ENCODE peak calls at places on chromosomes 11 and 22, in eight cellular contexts. K is progenitor cell of endocrine pancreas, U is tibial artery, P is nephron progenitor cell, L is cardiac muscle cell, S is astrocyte of the spinal cord, J is A549, V is uterus. X is an unnamed sample.

GRCh38 chr11:114447892-114448291 is 8.6 kb downstream of the REXO2 start:
- DNase-seq in J (no peak), S (peak), P (no peak), L (no peak), V (no peak), U (no peak), K (no peak), X (no peak)

GRCh38 chr11:60594998-60595637 is 79.9 kb downstream of the MS4A13 start:
- DNase-seq in K (no peak), J (no peak), L (peak), U (no peak), V (peak), P (no peak), S (no peak), X (no peak)

GRCh38 chr11:111878385-111878765 is 590 bp downstream of the FDXACB1 start:
- DNase-seq in L (no peak), K (no peak), P (no peak), S (no peak), J (peak), U (no peak), V (no peak), X (no peak)

GRCh38 chr11:123159146-123159857 is 35.7 kb downstream of the CLMP start:
- DNase-seq in S (no peak), L (no peak), J (no peak), U (no peak), K (no peak), V (no peak), P (no peak), X (no peak)

GRCh38 chr11:88507771-88508557 is 170.4 kb upstream of the CTSC start:
- DNase-seq in V (no peak), L (peak), S (no peak), J (no peak), K (no peak), P (no peak), U (no peak), X (no peak)

GRCh38 chr11:96072592-96072991 is 148.7 kb upstream of the MTMR2 start:
- DNase-seq in U (peak), J (no peak), V (no peak), S (no peak), L (no peak), P (no peak), K (no peak), X (no peak)

GRCh38 chr11:125327494-125328130 is 163.1 kb downstream of the PKNOX2 start:
- DNase-seq in S (no peak), V (no peak), L (no peak), P (no peak), J (no peak), K (no peak), U (no peak), X (no peak)

GRCh38 chr11:47616726-47617416 is 22.7 kb upstream of the C1QTNF4 start:
- DNase-seq in J (peak), V (peak), K (no peak), L (peak), S (peak), P (peak), U (peak), X (no peak)

GRCh38 chr11:74011360-74012071 is 2.6 kb upstream of the UCP3 start:
- DNase-seq in S (peak), L (no peak), J (no peak), K (no peak), V (no peak), P (no peak), U (no peak), X (no peak)

GRCh38 chr22:46063861-46064235 is 86.5 kb upstream of the PPARA start:
- DNase-seq in P (no peak), S (no peak), K (no peak), L (no peak), U (peak), V (peak), J (no peak), X (no peak)

GRCh38 chr11:443542-444199 is 1.9 kb upstream of the ANO9 start:
- DNase-seq in J (no peak), S (peak), V (no peak), K (no peak), P (no peak), U (no peak), L (no peak), X (no peak)

GRCh38 chr11:7332962-7333361 is 81.3 kb downstream of the SYT9 start:
- DNase-seq in S (no peak), U (no peak), L (no peak), K (no peak), J (no peak), V (no peak), P (no peak), X (no peak)

GRCh38 chr22:37063436-37064420 is 12.2 kb downstream of the KCTD17 start:
- DNase-seq in K (no peak), J (no peak), V (no peak), S (no peak), L (no peak), U (no peak), P (no peak), X (no peak)

GRCh38 chr11:123973816-123974215 is 3.8 kb downstream of the OR10S1 start:
- DNase-seq in P (no peak), V (no peak), J (no peak), K (no peak), L (no peak), U (no peak), S (peak), X (peak)

GRCh38 chr11:70556884-70557741 is 158.8 kb downstream of the CTTN start:
- DNase-seq in S (peak), V (no peak), U (no peak), J (no peak), L (no peak), K (no peak), P (no peak), X (no peak)

GRCh38 chr22:43006753-43007152 is 8.2 kb downstream of the PACSIN2 start:
- DNase-seq in V (no peak), L (no peak), S (no peak), J (no peak), P (no peak), K (no peak), U (no peak), X (no peak)

GRCh38 chr11:28887681-28888080 is 779.5 kb downstream of the METTL15 start:
- DNase-seq in J (no peak), S (no peak), K (no peak), P (no peak), U (no peak), V (no peak), L (no peak), X (no peak)

GRCh38 chr11:99325807-99326206 is 305.1 kb downstream of the CNTN5 start:
- DNase-seq in U (no peak), P (no peak), V (no peak), S (peak), J (peak), L (no peak), K (no peak), X (peak)

GRCh38 chr22:44753189-44754042 is 1.0 kb downstream of the ARHGAP8 start:
- DNase-seq in P (no peak), J (no peak), U (no peak), V (no peak), L (peak), K (no peak), S (peak), X (no peak)

GRCh38 chr22:49103314-49104052 is 724.2 kb downstream of the BRD1 start:
- DNase-seq in P (no peak), U (no peak), J (no peak), S (no peak), V (no peak), L (no peak), K (no peak), X (no peak)

GRCh38 chr11:94649925-94650623 is 82.9 kb downstream of the PIWIL4 start:
- DNase-seq in V (no peak), U (no peak), L (no peak), K (no peak), P (no peak), J (no peak), S (no peak), X (no peak)

GRCh38 chr11:128290106-128290840 is 297.1 kb downstream of the ETS1 start:
- DNase-seq in L (peak), U (peak), J (peak), P (peak), V (peak), S (peak), K (peak), X (peak)

GRCh38 chr11:122197055-122197987 is 81.3 kb upstream of the BLID start:
- DNase-seq in S (peak), J (peak), V (peak), P (no peak), U (peak), K (no peak), L (no peak), X (peak)

GRCh38 chr22:45442120-45442519 is 28.6 kb downstream of the RIBC2 start:
- DNase-seq in U (no peak), S (no peak), P (no peak), K (no peak), J (no peak), V (no peak), L (no peak), X (no peak)

GRCh38 chr11:106961518-106961917 is 56.8 kb downstream of the GUCY1A2 start:
- DNase-seq in S (peak), P (no peak), L (no peak), V (no peak), K (no peak), U (no peak), J (no peak), X (peak)

GRCh38 chr11:76700177-76701100 is 29.9 kb upstream of the LRRC32 start:
- DNase-seq in L (no peak), P (peak), S (peak), J (peak), U (no peak), K (no peak), V (peak), X (peak)

GRCh38 chr22:36311386-36312085 is 58.6 kb downstream of the APOL1 start:
- DNase-seq in V (no peak), L (no peak), U (no peak), J (no peak), P (no peak), K (no peak), S (no peak), X (no peak)

GRCh38 chr11:132886335-132886734 is 646.0 kb downstream of the OPCML start:
- DNase-seq in S (peak), U (no peak), V (no peak), P (no peak), J (no peak), L (peak), K (no peak), X (no peak)

GRCh38 chr22:43396934-43397457 is 14.8 kb upstream of the MPPED1 start:
- DNase-seq in J (no peak), U (no peak), L (no peak), P (no peak), V (no peak), S (no peak), K (no peak), X (no peak)

GRCh38 chr11:112298535-112298934 is 37.9 kb upstream of the PLET1 start:
- DNase-seq in J (no peak), U (no peak), L (no peak), V (no peak), P (no peak), S (no peak), K (no peak), X (no peak)

GRCh38 chr11:126339866-126340434 is 15.5 kb upstream of the ST3GAL4 start:
- DNase-seq in U (no peak), V (peak), P (peak), K (no peak), S (no peak), J (no peak), L (peak), X (no peak)

GRCh38 chr22:42039271-42039670 is 31.3 kb downstream of the NAGA start:
- DNase-seq in S (no peak), V (no peak), P (no peak), J (no peak), L (no peak), U (no peak), K (no peak), X (no peak)

GRCh38 chr22:16721969-16722368 is 103.2 kb downstream of the XKR3 start:
- DNase-seq in L (no peak), U (no peak), K (no peak), S (no peak), V (no peak), J (no peak), P (no peak), X (no peak)

GRCh38 chr22:25492950-25493790 is 71.3 kb upstream of the GRK3 start:
- DNase-seq in P (peak), V (no peak), J (no peak), S (no peak), U (no peak), K (no peak), L (no peak), X (no peak)

GRCh38 chr11:21892696-21893095 is 300.2 kb upstream of the ANO5 start:
- DNase-seq in P (no peak), V (no peak), L (no peak), J (no peak), U (no peak), K (no peak), S (no peak), X (no peak)

GRCh38 chr11:22432331-22433065 is 94.3 kb downstream of the SLC17A6 start:
- DNase-seq in U (peak), K (no peak), V (peak), L (no peak), P (peak), J (no peak), S (peak), X (peak)

GRCh38 chr22:46026907-46027218 is 49.9 kb upstream of the WNT7B start:
- DNase-seq in K (no peak), V (peak), L (no peak), S (no peak), P (no peak), U (peak), J (no peak), X (no peak)

GRCh38 chr22:17241571-17242310 is 22.5 kb upstream of the ADA2 start:
- DNase-seq in U (no peak), L (no peak), S (no peak), K (no peak), P (no peak), J (no peak), V (no peak), X (no peak)

GRCh38 chr11:119983240-119983732 is 154.6 kb downstream of the TRIM29 start:
- DNase-seq in J (no peak), V (no peak), P (no peak), S (no peak), U (no peak), K (no peak), L (no peak), X (no peak)
- TF ChIP-seq CTCF in J (no peak), V (no peak), P (no peak), S (no peak), U (no peak), K (no peak), L (no peak), X (no peak)

DNA sequence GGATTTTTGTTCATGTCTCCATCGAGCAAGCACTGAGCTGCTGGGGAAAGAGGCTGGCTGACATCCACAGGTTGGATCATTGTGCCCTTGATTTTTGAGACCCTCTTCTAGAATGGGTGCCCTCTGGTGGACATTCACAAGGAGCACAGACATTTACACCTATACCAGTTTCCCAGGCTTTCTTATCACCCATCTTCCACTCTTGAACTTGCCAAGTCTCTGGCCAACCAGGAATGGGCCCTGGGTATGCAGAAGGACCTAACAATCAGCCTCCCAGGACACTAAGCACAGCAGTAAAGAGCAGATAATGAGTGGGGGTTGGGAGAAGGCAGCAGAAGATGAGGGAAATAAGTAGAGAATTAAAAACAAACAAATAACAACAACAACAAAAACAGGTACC is 5.7 kb upstream of the INTS4 start:
- DNase-seq in V (no peak), P (peak), S (peak), J (peak), U (no peak), K (peak), L (peak), X (peak)
- TF ChIP-seq CTCF in V (peak), P (peak), S (peak), J (peak), U (peak), K (peak), L (peak), X (peak)

DNA sequence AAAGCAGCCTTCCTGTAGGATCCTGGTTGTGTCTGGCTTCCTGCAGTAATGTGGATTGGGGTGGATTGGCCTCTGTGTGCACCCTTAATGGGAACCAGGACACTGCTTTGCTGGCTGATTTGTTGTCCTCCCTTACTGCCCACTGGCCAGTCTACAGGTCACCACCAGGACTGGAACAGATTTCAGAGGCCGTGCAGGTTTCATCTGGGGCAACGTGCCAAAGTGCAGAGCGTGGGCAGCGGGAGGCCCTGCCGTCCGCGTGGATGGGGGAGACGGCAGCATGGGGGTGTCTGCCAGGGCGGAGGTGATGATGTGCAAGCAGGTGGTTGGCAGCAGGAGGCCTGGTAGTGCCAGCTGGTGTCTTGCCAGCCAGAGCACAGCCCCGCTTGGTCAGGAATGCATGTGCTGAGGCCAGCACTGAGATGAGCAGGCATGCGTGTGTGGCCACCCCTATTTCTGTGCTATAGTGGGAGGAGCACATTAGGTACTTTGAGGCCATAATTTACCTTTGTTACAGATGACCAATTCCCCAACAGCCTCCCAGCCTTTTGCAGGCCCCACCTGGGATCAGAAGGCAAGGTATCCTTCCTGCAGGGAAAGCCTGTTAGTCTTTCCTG is 24.3 kb downstream of the BCR start:
- DNase-seq in K (no peak), P (no peak), U (no peak), J (no peak), V (peak), S (no peak), L (no peak), X (no peak)
- TF ChIP-seq CTCF in K (no peak), P (no peak), U (no peak), J (no peak), V (peak), S (no peak), L (no peak), X (no peak)

GRCh38 chr11:11663907-11664306 is 42.1 kb upstream of the GALNT18 start:
- DNase-seq in V (no peak), P (no peak), U (no peak), J (no peak), L (peak), S (no peak), K (no peak), X (no peak)

GRCh38 chr11:11669447-11669846 is 47.6 kb upstream of the GALNT18 start:
- DNase-seq in K (no peak), L (no peak), U (no peak), V (no peak), P (no peak), J (no peak), S (no peak), X (no peak)

GRCh38 chr11:11668781-11669180 is 47.0 kb upstream of the GALNT18 start:
- DNase-seq in U (no peak), L (no peak), P (no peak), J (no peak), S (no peak), V (no peak), K (no peak), X (no peak)

GRCh38 chr11:11668293-11668692 is 46.5 kb upstream of the GALNT18 start:
- DNase-seq in L (no peak), V (no peak), S (no peak), P (no peak), K (no peak), J (no peak), U (no peak), X (no peak)

GRCh38 chr11:11667056-11667455 is 45.3 kb upstream of the GALNT18 start:
- DNase-seq in K (no peak), J (no peak), V (no peak), U (no peak), L (no peak), P (no peak), S (no peak), X (no peak)
- TF ChIP-seq CTCF in K (no peak), J (no peak), V (no peak), U (no peak), L (no peak), P (no peak), S (no peak), X (peak)

GRCh38 chr11:41286751-41287150 is 172.7 kb downstream of the LRRC4C start:
- DNase-seq in P (no peak), K (no peak), J (no peak), S (no peak), L (no peak), U (no peak), V (no peak), X (peak)

GRCh38 chr11:41289408-41289807 is 170.0 kb downstream of the LRRC4C start:
- DNase-seq in S (no peak), L (no peak), J (no peak), K (no peak), U (no peak), V (no peak), P (no peak), X (no peak)
- TF ChIP-seq CTCF in S (no peak), L (no peak), J (no peak), K (no peak), U (no peak), V (no peak), P (no peak), X (no peak)

GRCh38 chr22:19085233-19086043 is 36.8 kb downstream of the DGCR2 start:
- DNase-seq in P (no peak), K (no peak), L (no peak), U (no peak), V (no peak), J (peak), S (peak), X (no peak)
- TF ChIP-seq CTCF in P (peak), K (peak), L (peak), U (no peak), V (no peak), J (peak), S (peak), X (peak)